ENCODE peak calls at places on chromosome 19, in seven cellular contexts. Y is stomach; H is left ventricle myocardium inferior; X is CD4-positive, alpha-beta memory T cell; A is lung; N is PC-3; B is mesenchymal stem cell. R is an unnamed sample.

GRCh38 chr19:2255982-2256685 is at the start of gene JSRP1:
- DNase-seq in Y (no peak), A (no peak), H (no peak), N (no peak), X (no peak), B (no peak), R (no peak)

GRCh38 chr19:38388310-38389100 is at the start of gene SPRED3:
- DNase-seq in X (no peak), N (peak; percentile 35), H (no peak), A (no peak), B (no peak), Y (peak; percentile 42), R (peak; percentile 56)

GRCh38 chr19:32624410-32624809 is 43.4 kb downstream of the PDCD5 start:
- DNase-seq in Y (no peak), X (no peak), H (no peak), B (no peak), N (no peak), A (no peak), R (no peak)

GRCh38 chr19:1837625-1838105 is 10.6 kb downstream of the REXO1 start:
- DNase-seq in X (peak; percentile 57), H (peak; percentile 35), A (no peak), N (peak; percentile 38), B (no peak), Y (peak; percentile 48), R (no peak)

GRCh38 chr19:33684550-33685303 is 63.0 kb downstream of the CHST8 start:
- DNase-seq in X (no peak), B (no peak), A (no peak), N (no peak), Y (no peak), H (no peak), R (no peak)

GRCh38 chr19:42440357-42441046 is 2.2 kb downstream of the CXCL17 start:
- DNase-seq in X (peak; percentile 73), H (peak; percentile 77), B (peak; percentile 61), A (peak; percentile 83), N (peak; percentile 72), Y (peak; percentile 89), R (peak; percentile 86)

GRCh38 chr19:4831351-4832340 is at the start of gene TICAM1:
- DNase-seq in H (peak; percentile 83), X (peak; percentile 85), B (peak; percentile 88), N (peak; percentile 63), Y (peak; percentile 80), A (peak; percentile 70), R (peak; percentile 64)

GRCh38 chr19:36392916-36393673 is 14.1 kb upstream of the ZFP14 start:
- DNase-seq in B (peak; percentile 8), A (no peak), X (no peak), H (no peak), Y (no peak), N (no peak), R (no peak)

GRCh38 chr19:56137405-56137804 is 3.7 kb upstream of the ZNF444 start:
- DNase-seq in A (peak; percentile 80), B (no peak), Y (peak; percentile 93), X (no peak), N (peak; percentile 10), H (no peak), R (no peak)

GRCh38 chr19:42352893-42353259 is 27.4 kb downstream of the MEGF8 start:
- DNase-seq in A (no peak), B (no peak), H (no peak), N (no peak), X (no peak), Y (no peak), R (no peak)

GRCh38 chr19:6092329-6093286 is 17.7 kb downstream of the RFX2 start:
- DNase-seq in H (peak; percentile 84), A (peak; percentile 87), X (no peak), Y (peak; percentile 80), N (peak; percentile 90), B (peak; percentile 96), R (peak; percentile 75)

GRCh38 chr19:9150650-9151049 is 10.5 kb downstream of the ZNF317 start:
- DNase-seq in A (no peak), Y (no peak), X (no peak), H (no peak), B (no peak), N (no peak), R (no peak)

GRCh38 chr19:54373781-54374266 is 9.1 kb upstream of the LAIR1 start:
- DNase-seq in H (no peak), A (no peak), B (no peak), X (no peak), Y (no peak), N (no peak), R (no peak)
- H3K27me3 ChIP-seq in H (peaks cover 42% of the 10 kb centered on the region), A (no peaks in the 10 kb centered on the region), B (no peaks in the 10 kb centered on the region), X (no peaks in the 10 kb centered on the region), Y (no peaks in the 10 kb centered on the region), N (peaks cover 60% of the 10 kb centered on the region), R (no peaks in the 10 kb centered on the region)

GRCh38 chr19:30671622-30672051 is 299.5 kb downstream of the ZNF536 start:
- DNase-seq in H (peak; percentile 59), B (no peak), A (no peak), Y (peak; percentile 24), N (no peak), X (no peak), R (peak; percentile 79)
- H3K27me3 ChIP-seq in H (peaks cover 42% of the 10 kb centered on the region), B (peaks cover 8% of the 10 kb centered on the region), A (no peaks in the 10 kb centered on the region), Y (peaks cover 3% of the 10 kb centered on the region), N (peaks cover 11% of the 10 kb centered on the region), X (peaks cover 5% of the 10 kb centered on the region), R (no peaks in the 10 kb centered on the region)

DNA sequence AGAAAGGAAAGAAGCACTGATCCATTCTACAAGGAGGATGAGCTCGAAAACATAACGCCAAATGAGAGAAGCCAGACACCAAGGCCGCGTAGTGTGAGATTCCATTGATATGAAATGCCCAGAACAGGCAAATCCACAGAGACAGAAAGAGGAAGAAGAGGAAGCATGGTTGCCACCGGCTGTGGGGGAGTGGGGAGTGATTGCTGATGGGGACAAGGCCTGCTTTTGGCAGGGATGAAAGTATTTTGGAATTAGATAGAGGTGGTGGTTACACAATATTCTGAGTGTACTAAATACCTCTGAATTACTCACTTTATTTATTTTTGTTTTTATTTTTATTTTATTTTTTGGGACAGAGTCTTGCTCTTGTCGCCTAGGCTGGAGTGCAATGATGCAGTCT is 50.2 kb upstream of the KLF2 start:
- DNase-seq in A (no peak), N (no peak), B (no peak), H (no peak), Y (no peak), X (no peak), R (peak; percentile 56)
- H3K27me3 ChIP-seq in A (no peaks in the 10 kb centered on the region), N (no peaks in the 10 kb centered on the region), B (no peaks in the 10 kb centered on the region), H (no peaks in the 10 kb centered on the region), Y (no peaks in the 10 kb centered on the region), X (no peaks in the 10 kb centered on the region), R (no peaks in the 10 kb centered on the region)

GRCh38 chr19:22421797-22422196 is 349 bp downstream of the ZNF98 start:
- DNase-seq in X (no peak), Y (no peak), N (no peak), B (no peak), A (no peak), H (no peak), R (no peak)

GRCh38 chr19:22428299-22428913 is 6.3 kb upstream of the ZNF98 start:
- DNase-seq in X (no peak), Y (no peak), B (no peak), A (no peak), H (no peak), N (no peak), R (no peak)

GRCh38 chr19:22426901-22427300 is 4.8 kb upstream of the ZNF98 start:
- DNase-seq in H (no peak), B (no peak), X (no peak), Y (no peak), N (no peak), A (no peak), R (no peak)

GRCh38 chr19:22422220-22422619 is at the start of gene ZNF98:
- DNase-seq in H (peak; percentile 38), Y (no peak), B (no peak), N (no peak), A (no peak), X (no peak), R (peak; percentile 97)

GRCh38 chr19:22427587-22428298 is 5.6 kb upstream of the ZNF98 start:
- DNase-seq in N (no peak), H (no peak), Y (no peak), B (no peak), A (no peak), X (no peak), R (peak; percentile 30)
- H3K27me3 ChIP-seq in N (no peaks in the 10 kb centered on the region), H (peaks cover 33% of the 10 kb centered on the region), Y (no peaks in the 10 kb centered on the region), B (no peaks in the 10 kb centered on the region), A (peaks cover 17% of the 10 kb centered on the region), X (no peaks in the 10 kb centered on the region), R (no peaks in the 10 kb centered on the region)

GRCh38 chr19:29529646-29530548 is 4.1 kb downstream of the VSTM2B start:
- DNase-seq in N (no peak), Y (no peak), X (no peak), A (no peak), H (no peak), B (no peak), R (no peak)

GRCh38 chr19:29527500-29528328 is 1.9 kb downstream of the VSTM2B start:
- DNase-seq in Y (no peak), A (no peak), X (no peak), N (no peak), H (no peak), B (no peak), R (no peak)

GRCh38 chr19:29530549-29531457 is 5.0 kb downstream of the VSTM2B start:
- DNase-seq in A (no peak), N (no peak), Y (no peak), B (no peak), X (no peak), H (no peak), R (no peak)

GRCh38 chr19:29528350-29528945 is 2.7 kb downstream of the VSTM2B start:
- DNase-seq in H (peak; percentile 51), A (no peak), N (peak; percentile 63), Y (no peak), X (peak; percentile 20), B (peak; percentile 41), R (peak; percentile 70)

DNA sequence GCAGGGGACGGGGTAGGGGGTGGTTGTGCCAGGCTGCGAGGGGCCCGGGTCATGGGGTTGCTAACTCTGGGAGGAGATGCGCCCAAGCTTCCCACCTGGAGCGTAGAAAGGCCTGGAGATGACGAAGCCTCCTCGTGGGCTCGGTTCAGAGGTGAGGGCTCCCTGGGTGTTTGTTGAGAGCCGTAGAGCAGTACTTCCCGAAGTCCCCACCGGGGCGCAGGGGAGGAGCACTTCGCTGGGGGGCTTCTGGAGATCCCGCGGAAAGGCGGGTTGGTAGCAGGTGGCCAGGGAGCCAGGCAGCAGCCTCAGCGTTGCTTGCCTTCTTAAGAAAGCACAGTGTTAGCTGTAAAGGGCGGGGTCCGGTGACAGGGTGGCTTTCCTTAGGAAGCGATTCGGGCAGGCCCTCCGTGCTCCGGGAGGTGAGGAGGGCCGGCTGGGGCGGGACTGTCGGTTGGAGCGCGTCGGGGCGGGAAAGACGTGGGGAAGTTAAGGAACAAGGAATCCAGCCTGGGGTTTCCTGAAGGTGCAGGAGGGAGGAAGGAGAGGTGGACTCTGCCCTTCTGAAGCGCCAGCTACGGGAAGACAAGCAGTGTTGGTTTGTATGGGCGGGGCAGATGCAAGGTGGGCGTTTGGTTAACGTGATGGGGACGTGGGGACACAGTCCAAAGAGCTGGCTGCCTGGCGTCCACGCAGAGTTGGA is 3.3 kb downstream of the VSTM2B start:
- DNase-seq in X (no peak), H (no peak), A (no peak), N (no peak), Y (no peak), B (no peak), R (no peak)
- H3K27me3 ChIP-seq in X (peaks cover 4% of the 10 kb centered on the region), H (peaks cover 100% of the 10 kb centered on the region), A (peaks cover 48% of the 10 kb centered on the region), N (peaks cover 31% of the 10 kb centered on the region), Y (peaks cover 62% of the 10 kb centered on the region), B (peaks cover 76% of the 10 kb centered on the region), R (peaks cover 3% of the 10 kb centered on the region)

R was measured in testis.